ENCODE peak calls at places on chromosomes 16 and 17, in ten cellular contexts. U is adrenal gland, M is Peyer's patch, H is heart left ventricle, P is uterus, K is transverse colon, G is stomach, O is body of pancreas, Z is testis, E is GM12878. Q is an unnamed sample.
A peak's percentile ranks its signal among the peaks of the same experiment; 100 is the strongest.

GRCh38 chr17:81339502-81340296 is 44.6 kb upstream of the SLC38A10 start:
- DNase-seq in U (no peak), Z (no peak), O (peak; percentile 43), H (no peak), G (no peak), M (no peak), E (no peak), P (no peak), K (peak; percentile 50), Q (no peak)

GRCh38 chr17:65532491-65532890 is 29.0 kb downstream of the AXIN2 start:
- DNase-seq in H (no peak), M (no peak), U (peak; percentile 33), P (peak; percentile 38), E (no peak), Z (no peak), O (no peak), K (no peak), G (no peak), Q (no peak)

GRCh38 chr16:65061935-65062334 is 59.9 kb downstream of the CDH11 start:
- DNase-seq in H (no peak), U (no peak), M (no peak), K (no peak), O (no peak), Z (no peak), P (no peak), G (no peak), E (no peak), Q (no peak)

GRCh38 chr16:4034963-4035362 is 81.3 kb downstream of the ADCY9 start:
- DNase-seq in M (no peak), O (no peak), Z (no peak), P (no peak), H (no peak), K (no peak), U (no peak), G (no peak), E (no peak), Q (no peak)

GRCh38 chr17:50635720-50636144 is 1.1 kb downstream of the ABCC3 start:
- DNase-seq in M (no peak), P (no peak), G (no peak), H (no peak), U (no peak), K (no peak), O (no peak), E (no peak), Z (no peak), Q (no peak)

GRCh38 chr17:68131456-68131855 is 95.9 kb downstream of the KPNA2 start:
- DNase-seq in O (no peak), K (no peak), Z (no peak), M (no peak), E (no peak), U (no peak), P (no peak), H (no peak), G (no peak), Q (no peak)

GRCh38 chr17:34580685-34581445 is 1.5 kb downstream of the TMEM132E start:
- DNase-seq in U (no peak), Z (peak; percentile 26), K (no peak), H (no peak), E (no peak), P (no peak), O (no peak), M (no peak), G (no peak), Q (no peak)

GRCh38 chr17:65183736-65184135 is 46.6 kb downstream of the RGS9 start:
- DNase-seq in O (no peak), K (no peak), H (no peak), Z (no peak), G (no peak), M (no peak), P (no peak), U (no peak), E (no peak), Q (no peak)

GRCh38 chr16:75733305-75734141 is 7.2 kb upstream of the CPHXL start:
- DNase-seq in O (no peak), U (no peak), M (peak; percentile 50), P (peak; percentile 33), H (no peak), E (no peak), K (no peak), G (no peak), Z (peak; percentile 30), Q (no peak)

GRCh38 chr17:4588862-4589625 is 4.7 kb downstream of the SMTNL2 start:
- DNase-seq in K (no peak), G (no peak), H (no peak), U (no peak), M (no peak), Z (no peak), O (no peak), E (no peak), P (no peak), Q (no peak)

GRCh38 chr17:17387461-17388362 is 84.5 kb downstream of the NT5M start:
- DNase-seq in E (no peak), Z (no peak), G (peak; percentile 69), U (no peak), H (no peak), O (peak; percentile 81), P (no peak), K (peak; percentile 77), M (peak; percentile 77), Q (no peak)

GRCh38 chr17:81927145-81927652 is 336 bp downstream of the MAFG start:
- DNase-seq in K (no peak), Z (no peak), E (no peak), G (no peak), U (no peak), H (no peak), P (no peak), M (no peak), O (no peak), Q (no peak)

GRCh38 chr17:40058865-40059264 is 3.9 kb upstream of the THRA start:
- DNase-seq in K (no peak), Z (no peak), U (no peak), O (no peak), G (no peak), P (no peak), H (no peak), M (no peak), E (no peak), Q (no peak)

GRCh38 chr17:40059729-40060475 is 2.9 kb upstream of the THRA start:
- DNase-seq in H (no peak), U (no peak), Z (no peak), O (no peak), G (no peak), E (no peak), P (no peak), K (no peak), M (no peak), Q (no peak)

GRCh38 chr17:40056379-40057005 is 2.3 kb upstream of the MED24 start:
- DNase-seq in P (no peak), H (no peak), U (no peak), Z (no peak), E (no peak), M (no peak), G (no peak), K (no peak), O (no peak), Q (no peak)

GRCh38 chr17:40060887-40061480 is 1.8 kb upstream of the THRA start:
- DNase-seq in P (no peak), O (no peak), E (no peak), U (no peak), Z (no peak), M (no peak), K (no peak), G (no peak), H (no peak), Q (no peak)

GRCh38 chr17:40058151-40058784 is 4.1 kb upstream of the MED24 start:
- DNase-seq in P (no peak), M (no peak), Z (no peak), K (no peak), U (no peak), G (no peak), O (no peak), E (no peak), H (no peak), Q (no peak)
- H3K4me3 ChIP-seq in P (no peak overlapping the region), M (no peak overlapping the region), Z (no peak overlapping the region), K (no peak overlapping the region), U (no peak overlapping the region), G (no peak overlapping the region), O (no peak overlapping the region), E (no peak overlapping the region), H (peak overlapping the region; percentile 2), Q (no peak overlapping the region)

DNA sequence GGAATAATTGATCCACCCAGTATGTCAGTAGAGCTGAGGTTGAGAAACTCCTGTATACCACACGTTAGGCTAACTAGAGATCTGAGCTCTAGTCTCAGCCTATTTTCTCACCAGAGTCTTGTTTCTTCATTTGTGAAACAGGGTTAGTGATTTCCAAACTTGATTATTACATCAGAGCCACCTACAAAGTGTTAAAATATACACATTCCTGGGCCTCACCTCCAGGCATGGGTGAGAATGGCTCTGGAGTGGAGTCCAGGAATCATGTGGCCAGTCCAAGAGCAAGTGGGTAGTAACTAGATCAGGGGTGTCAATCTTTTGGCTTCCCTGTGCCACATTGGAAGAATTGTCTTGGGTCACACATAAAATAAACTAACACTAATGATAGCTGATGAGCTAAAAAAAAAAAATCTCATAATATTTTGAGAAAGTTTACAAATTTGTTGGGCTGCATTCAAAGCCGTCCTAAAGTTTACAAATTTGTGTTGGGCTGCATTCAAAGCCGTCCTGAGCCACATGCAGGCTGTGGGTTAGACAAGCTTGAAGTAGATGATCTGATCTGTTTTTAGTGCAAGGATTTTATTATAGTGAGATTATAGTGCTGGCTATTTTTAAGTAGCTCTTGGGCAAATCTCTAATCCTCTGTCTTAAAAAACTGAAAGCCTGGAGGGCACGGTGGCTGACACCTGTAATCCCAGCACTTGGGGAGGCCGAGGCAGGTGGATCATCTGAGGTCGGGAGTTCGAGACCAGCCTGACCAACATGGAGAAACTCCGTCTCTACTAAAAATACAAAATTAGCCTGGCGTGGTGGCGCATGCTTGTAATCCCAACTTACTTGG is 20.4 kb downstream of the PRCD start:
- DNase-seq in G (no peak), E (no peak), P (no peak), U (no peak), Z (no peak), M (no peak), H (peak; percentile 5), O (no peak), K (no peak), Q (no peak)
- H3K4me1 ChIP-seq in G (peaks cover 41% of the 10 kb centered on the region), E (peaks cover 17% of the 10 kb centered on the region), P (peaks cover 5% of the 10 kb centered on the region), U (peaks cover 42% of the 10 kb centered on the region), Z (peaks cover 33% of the 10 kb centered on the region), M (no peaks in the 10 kb centered on the region), H (peaks cover 10% of the 10 kb centered on the region), O (peaks cover 51% of the 10 kb centered on the region), K (peaks cover 16% of the 10 kb centered on the region), Q (peaks cover 40% of the 10 kb centered on the region)

DNA sequence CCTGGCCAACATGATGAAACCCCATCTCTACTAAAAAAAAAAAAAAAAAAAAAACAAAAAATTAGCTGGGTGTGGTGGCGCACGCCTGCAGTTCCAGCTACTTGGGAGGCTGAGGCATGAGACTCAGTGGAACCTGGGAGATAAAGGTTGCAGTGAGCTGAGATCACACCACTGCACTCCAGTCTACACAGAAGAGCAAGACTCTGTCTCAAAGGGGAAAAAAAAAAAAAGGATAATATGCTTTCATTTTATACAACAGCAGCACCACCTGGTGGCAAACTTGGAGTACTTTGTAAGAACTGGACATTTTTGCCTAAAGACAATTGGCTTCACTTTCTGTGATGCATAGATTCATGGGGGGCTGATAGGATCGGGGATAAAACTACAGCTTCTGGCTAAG is 8.5 kb downstream of the CHTF8 start:
- DNase-seq in P (peak; percentile 56), M (peak; percentile 82), K (peak; percentile 60), U (peak; percentile 70), O (peak; percentile 72), H (no peak), G (peak; percentile 57), Z (peak; percentile 62), E (no peak), Q (no peak)
- TF ChIP-seq POLR2A in P (no peak), M (no peak), K (no peak), U (no peak), O (no peak), H (no peak), G (no peak), Z (no peak), E (no peak), Q (no peak)

GRCh38 chr17:48605409-48605864 is 651 bp upstream of the HOXB6 start:
- DNase-seq in P (no peak), E (no peak), K (no peak), O (no peak), M (no peak), U (no peak), G (no peak), H (no peak), Z (no peak), Q (no peak)
- H3K4me3 ChIP-seq in P (no peak overlapping the region), E (no peak overlapping the region), K (no peak overlapping the region), O (no peak overlapping the region), M (peak overlapping the region; percentile 17), U (peak overlapping the region; percentile 70), G (peak overlapping the region; percentile 49), H (no peak overlapping the region), Z (no peak overlapping the region), Q (peak overlapping the region; percentile 55)

Q was measured in breast epithelium.